ENCODE peak calls at places on chromosomes 3 and 15, in five cellular contexts. H, O, X, B and W are unnamed samples.

GRCh38 chr15:58572521-58572920 is 140.7 kb downstream of the LIPC start:
- DNase-seq in H (no peak), O (no peak), X (no peak), B (no peak), W (no peak)

GRCh38 chr3:156233875-156234274 is 113.5 kb downstream of the KCNAB1 start:
- DNase-seq in H (no peak), X (no peak), O (no peak), B (no peak), W (no peak)

GRCh38 chr15:73190189-73190601 is 137.9 kb downstream of the NEO1 start:
- DNase-seq in X (no peak), H (no peak), B (no peak), O (no peak), W (peak; percentile 74)

GRCh38 chr3:15063238-15063637 is 1.9 kb downstream of the MRPS25 start:
- DNase-seq in B (no peak), X (no peak), H (no peak), O (no peak), W (no peak)

GRCh38 chr3:79415351-79415750 is 352.4 kb downstream of the ROBO1 start:
- DNase-seq in X (no peak), B (no peak), O (no peak), H (no peak), W (no peak)

GRCh38 chr3:118075873-118076272 is 958.8 kb downstream of the IGSF11 start:
- DNase-seq in O (no peak), X (no peak), H (no peak), B (no peak), W (no peak)

GRCh38 chr3:86937306-86937791 is 53.6 kb downstream of the VGLL3 start:
- DNase-seq in X (no peak), B (no peak), H (no peak), O (peak; percentile 40), W (no peak)

GRCh38 chr3:196193738-196194541 is 17.3 kb downstream of the ZDHHC19 start:
- DNase-seq in H (no peak), X (peak; percentile 87), O (no peak), B (no peak), W (peak; percentile 98)

GRCh38 chr3:50189274-50189673 is 2.1 kb upstream of the GNAT1 start:
- DNase-seq in O (peak; percentile 80), H (no peak), X (peak; percentile 83), B (peak; percentile 73), W (peak; percentile 60)

GRCh38 chr3:190044974-190045373 is 75.7 kb downstream of the P3H2 start:
- DNase-seq in O (no peak), B (no peak), H (no peak), X (no peak), W (no peak)

GRCh38 chr3:49754536-49754935 is 30.8 kb upstream of the GMPPB start:
- DNase-seq in B (no peak), X (no peak), H (no peak), O (no peak), W (no peak)

GRCh38 chr15:58684751-58685150 is 64.8 kb downstream of the ADAM10 start:
- DNase-seq in H (no peak), X (no peak), O (no peak), B (no peak), W (no peak)

GRCh38 chr15:67138946-67139855 is 73.8 kb downstream of the SMAD3 start:
- DNase-seq in B (no peak), X (no peak), H (no peak), O (no peak), W (no peak)

GRCh38 chr15:38454687-38455071 is 752 bp downstream of the FAM98B start:
- DNase-seq in X (no peak), H (no peak), B (no peak), O (no peak), W (peak; percentile 59)

GRCh38 chr3:174035317-174035886 is 637.9 kb downstream of the NLGN1 start:
- DNase-seq in B (no peak), H (no peak), X (no peak), O (no peak), W (peak; percentile 7)

GRCh38 chr3:17398959-17399551 is 343.4 kb downstream of the TBC1D5 start:
- DNase-seq in X (no peak), H (peak; percentile 57), B (no peak), O (no peak), W (no peak)

GRCh38 chr15:75454471-75455418 is 3.3 kb upstream of the SIN3A start:
- DNase-seq in O (no peak), B (no peak), X (no peak), H (no peak), W (peak; percentile 80)

GRCh38 chr3:49667701-49668413 is 6.3 kb upstream of the APEH start:
- DNase-seq in X (no peak), B (no peak), O (no peak), H (no peak), W (no peak)

GRCh38 chr15:60408438-60409105 is 10.8 kb upstream of the ANXA2 start:
- DNase-seq in H (no peak), X (no peak), O (no peak), B (peak; percentile 92), W (no peak)

GRCh38 chr3:105527949-105528348 is 161.2 kb downstream of the ALCAM start:
- DNase-seq in O (no peak), B (peak; percentile 22), H (no peak), X (no peak), W (no peak)

GRCh38 chr3:57228734-57229505 is 1.4 kb downstream of the APPL1 start:
- DNase-seq in H (no peak), B (peak; percentile 2), O (no peak), X (no peak), W (peak; percentile 59)

GRCh38 chr3:57230006-57230405 is 2.5 kb downstream of the APPL1 start:
- DNase-seq in O (no peak), H (no peak), X (no peak), B (no peak), W (no peak)

GRCh38 chr3:57227204-57227929 is at the start of gene APPL1:
- DNase-seq in B (peak; percentile 87), X (peak; percentile 95), O (peak; percentile 88), H (peak; percentile 68), W (peak; percentile 92)

GRCh38 chr3:57226156-57226555 is 1.4 kb upstream of the APPL1 start:
- DNase-seq in H (no peak), B (no peak), X (no peak), O (no peak), W (no peak)

GRCh38 chr3:57227930-57228733 is 603 bp downstream of the APPL1 start:
- DNase-seq in H (no peak), X (peak; percentile 71), O (peak; percentile 33), B (peak; percentile 26), W (peak; percentile 51)
- TF ChIP-seq POLR2A in H (peak; percentile 67), X (no peak), O (no peak), B (no peak), W (no peak)

DNA sequence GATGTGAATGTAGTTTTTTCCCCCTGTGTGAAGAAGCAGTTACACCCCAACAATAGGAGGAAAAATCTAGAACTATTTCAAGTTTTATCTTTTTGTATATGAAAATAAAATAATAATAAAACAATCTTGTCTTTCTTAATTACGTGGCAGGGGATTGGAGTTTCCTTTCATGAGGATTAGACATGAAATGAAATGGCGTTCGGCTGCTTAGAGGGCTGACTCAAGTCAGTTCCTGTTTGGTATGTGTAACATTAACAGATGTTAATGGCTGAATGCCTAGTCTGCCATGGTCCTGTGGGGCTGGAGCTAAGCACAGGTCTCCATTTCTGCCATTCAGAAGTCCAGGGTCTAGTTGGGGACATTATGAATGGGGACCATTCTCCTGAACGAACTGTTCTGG is 3.1 kb upstream of the EXOG start:
- DNase-seq in X (no peak), O (no peak), H (no peak), B (no peak), W (no peak)
- TF ChIP-seq POLR2A in X (no peak), O (no peak), H (no peak), B (no peak), W (no peak)

GRCh38 chr3:124886168-124887051 is 755 bp downstream of the ITGB5 start:
- DNase-seq in X (peak; percentile 80), H (no peak), O (peak; percentile 40), B (peak; percentile 82), W (no peak)
- TF ChIP-seq POLR2A in X (peak; percentile 27), H (no peak), O (peak; percentile 19), B (peak; percentile 41), W (no peak)

DNA sequence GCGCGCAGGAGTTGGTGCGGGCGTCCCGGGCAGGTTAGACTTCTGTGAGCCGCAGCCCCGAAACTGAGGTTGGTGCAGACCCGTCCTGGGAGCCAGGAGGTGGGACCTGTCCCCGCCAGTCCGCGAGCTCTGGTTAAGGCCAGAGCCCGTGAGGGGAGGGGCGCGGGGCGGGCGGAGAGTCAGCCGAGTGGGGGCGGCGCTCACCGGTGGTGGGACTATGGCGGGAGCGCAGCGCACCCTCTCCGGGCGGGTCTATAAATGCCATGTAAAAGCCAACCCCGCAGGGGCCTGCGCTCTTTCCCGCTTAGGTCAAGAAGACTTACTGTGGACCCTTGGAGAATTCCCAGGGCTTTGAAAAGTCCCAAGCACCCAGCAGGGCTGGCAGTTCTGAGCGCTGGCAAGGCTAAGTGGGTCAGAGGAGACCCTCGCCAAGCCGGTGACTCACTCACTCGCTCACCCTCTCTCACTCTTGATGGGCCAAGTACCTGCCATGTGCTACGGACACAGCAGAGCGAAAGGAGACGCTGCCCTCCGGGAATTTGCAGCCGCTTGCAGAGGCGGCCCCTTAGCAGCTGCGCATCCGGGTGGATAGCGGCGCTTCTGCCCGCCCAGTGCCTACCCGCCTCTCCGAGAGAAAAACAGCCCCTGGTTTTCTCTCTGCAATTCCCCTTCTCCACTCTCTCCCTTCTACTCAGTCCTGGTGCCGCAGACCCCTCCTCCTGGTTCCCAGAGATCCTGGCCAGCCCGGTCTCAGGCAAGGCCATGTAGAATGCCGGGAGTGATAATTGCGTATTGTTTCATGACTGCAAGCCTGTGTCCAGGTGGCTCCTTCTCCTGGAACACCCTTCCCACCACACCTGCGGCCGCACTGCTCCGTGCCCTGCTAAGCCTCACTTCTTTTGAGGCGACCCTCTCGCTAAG is at the start of gene ALDH1L1:
- DNase-seq in O (peak; percentile 90), H (no peak), B (no peak), X (peak; percentile 65), W (no peak)
- TF ChIP-seq POLR2A in O (no peak), H (no peak), B (no peak), X (no peak), W (no peak)

GRCh38 chr3:82773207-82773606 is 1011.8 kb upstream of the GBE1 start:
- DNase-seq in H (no peak), O (no peak), B (no peak), X (no peak), W (no peak)
- TF ChIP-seq POLR2A in H (no peak), O (no peak), B (no peak), X (no peak), W (no peak)